ENCODE peak calls at places on chromosomes 11 and 22, in seven cellular contexts. Q is IMR-90, P is H9, F is neuronal stem cell, Z is mesendoderm, E is trophoblast cell, Y is H1. K is an unnamed sample.

GRCh38 chr11:87878373-87878779 is 296.9 kb downstream of the RAB38 start:
- DNase-seq in Y (no peak), Z (peak), Q (peak), E (peak), P (no peak), F (no peak), K (peak)

GRCh38 chr11:2789331-2789730 is 89.5 kb upstream of the KCNQ1OT1 start:
- DNase-seq in Y (peak), E (no peak), Z (no peak), Q (no peak), P (no peak), F (no peak), K (no peak)

GRCh38 chr11:25981998-25982397 is 349.9 kb upstream of the ANO3 start:
- DNase-seq in Q (peak), F (peak), P (no peak), E (peak), Z (peak), Y (no peak), K (peak)

GRCh38 chr22:43931771-43932170 is 8.2 kb downstream of the PNPLA3 start:
- DNase-seq in Z (peak), Q (no peak), P (no peak), Y (no peak), F (no peak), E (peak), K (no peak)

GRCh38 chr11:11882539-11882938 is 40.8 kb downstream of the USP47 start:
- DNase-seq in Y (no peak), Q (no peak), E (no peak), F (no peak), P (no peak), Z (no peak), K (no peak)

GRCh38 chr11:63663809-63664208 is 7.4 kb downstream of the ATL3 start:
- DNase-seq in Z (no peak), E (no peak), P (no peak), Y (no peak), F (no peak), Q (peak), K (peak)

GRCh38 chr11:76510060-76511047 is 65.5 kb downstream of the EMSY start:
- DNase-seq in E (no peak), P (peak), F (no peak), Z (peak), Y (no peak), Q (peak), K (peak)

GRCh38 chr22:22849640-22850610 is 37.7 kb upstream of the IGLL5 start:
- DNase-seq in Z (no peak), Y (no peak), F (no peak), Q (no peak), P (no peak), E (no peak), K (no peak)

GRCh38 chr11:59801981-59802638 is 8.5 kb downstream of the MRPL16 start:
- DNase-seq in P (no peak), Y (no peak), F (peak), Z (peak), Q (peak), E (no peak), K (no peak)

GRCh38 chr11:56932572-56933235 is 56.0 kb upstream of the OR5AK2 start:
- DNase-seq in E (peak), Y (no peak), P (no peak), Q (peak), Z (peak), F (no peak), K (no peak)

GRCh38 chr11:72730243-72730642 is 22.0 kb downstream of the ARAP1 start:
- DNase-seq in Z (peak), Y (no peak), P (peak), Q (no peak), F (no peak), E (no peak), K (no peak)

GRCh38 chr22:48797731-48798130 is 1029.9 kb downstream of the BRD1 start:
- DNase-seq in P (no peak), Z (no peak), Y (no peak), E (no peak), F (no peak), Q (no peak), K (no peak)

GRCh38 chr22:16563555-16564520 is 28.8 kb downstream of the CCT8L2 start:
- DNase-seq in Q (no peak), Y (no peak), F (no peak), E (no peak), Z (no peak), P (no peak), K (no peak)

GRCh38 chr11:116217441-116217840 is 555.3 kb downstream of the BUD13 start:
- DNase-seq in P (no peak), F (no peak), Y (no peak), E (no peak), Z (no peak), Q (no peak), K (no peak)

GRCh38 chr11:69696749-69697488 is 6.9 kb downstream of the FGF19 start:
- DNase-seq in F (no peak), Y (no peak), P (no peak), Z (no peak), E (no peak), Q (no peak), K (no peak)

GRCh38 chr11:44568706-44569473 is 3.4 kb downstream of the CD82 start:
- DNase-seq in Y (no peak), Q (peak), E (peak), F (no peak), Z (no peak), P (no peak), K (peak)

GRCh38 chr11:66725646-66726045 is 3.4 kb downstream of the SPTBN2 start:
- DNase-seq in E (no peak), Y (no peak), Q (peak), Z (peak), F (no peak), P (no peak), K (peak)

GRCh38 chr22:46547179-46547882 is 9.9 kb upstream of the CELSR1 start:
- DNase-seq in Q (peak), Z (no peak), F (no peak), P (no peak), E (peak), Y (no peak), K (peak)

GRCh38 chr11:76767659-76768058 is 15.5 kb upstream of the TSKU start:
- DNase-seq in Q (no peak), P (no peak), Y (no peak), E (no peak), Z (peak), F (no peak), K (no peak)

GRCh38 chr22:47049078-47049609 is 286.7 kb downstream of the TBC1D22A start:
- DNase-seq in P (no peak), E (no peak), Q (no peak), Y (no peak), F (no peak), Z (no peak), K (no peak)

GRCh38 chr11:95337175-95337957 is 106.4 kb upstream of the SESN3 start:
- DNase-seq in Y (peak), Q (peak), Z (peak), P (peak), E (no peak), F (peak), K (peak)

GRCh38 chr11:119832132-119832531 is 103.1 kb upstream of the NECTIN1 start:
- DNase-seq in E (no peak), Y (no peak), Z (peak), P (no peak), Q (no peak), F (no peak), K (no peak)

GRCh38 chr11:36540998-36541397 is 26.8 kb upstream of the RAG1 start:
- DNase-seq in Y (no peak), F (no peak), Q (peak), E (peak), Z (peak), P (peak), K (peak)

GRCh38 chr11:133072366-133072765 is 459.9 kb downstream of the OPCML start:
- DNase-seq in Z (no peak), P (no peak), Q (no peak), E (no peak), Y (no peak), F (no peak), K (no peak)

GRCh38 chr11:67409781-67410368 is 5.6 kb upstream of the CARNS1 start:
- DNase-seq in Z (peak), Y (peak), Q (no peak), E (no peak), F (no peak), P (peak), K (no peak)

GRCh38 chr11:4090258-4090657 is 4.3 kb upstream of the RRM1 start:
- DNase-seq in P (no peak), Z (no peak), Q (no peak), Y (no peak), E (no peak), F (no peak), K (no peak)

GRCh38 chr11:8290122-8290810 is 26.6 kb upstream of the LMO1 start:
- DNase-seq in Q (no peak), P (peak), F (no peak), Y (no peak), E (no peak), Z (peak), K (no peak)

GRCh38 chr11:94794287-94795168 is 26.4 kb downstream of the AMOTL1 start:
- DNase-seq in Y (no peak), Q (peak), P (no peak), F (no peak), Z (no peak), E (no peak), K (peak)

GRCh38 chr11:65003282-65003681 is 6.5 kb upstream of the BATF2 start:
- DNase-seq in Y (no peak), Q (peak), Z (peak), F (no peak), E (no peak), P (peak), K (peak)
- H2BK5ac ChIP-seq in Y (no peak), Q (no peak), Z (no peak), F (no peak), E (no peak), P (no peak), K (no peak)

GRCh38 chr22:39469681-39470461 is 13.1 kb downstream of the MGAT3 start:
- DNase-seq in F (no peak), E (no peak), Q (no peak), Y (no peak), P (no peak), Z (no peak), K (no peak)

GRCh38 chr22:39469326-39469680 is 12.5 kb downstream of the MGAT3 start:
- DNase-seq in P (no peak), E (no peak), F (no peak), Z (no peak), Q (no peak), Y (no peak), K (no peak)

GRCh38 chr22:39468487-39469325 is 11.9 kb downstream of the MGAT3 start:
- DNase-seq in Y (no peak), E (no peak), Q (no peak), P (no peak), Z (no peak), F (no peak), K (no peak)

GRCh38 chr22:39471421-39472141 is 14.8 kb downstream of the MGAT3 start:
- DNase-seq in Z (peak), E (peak), F (no peak), Y (no peak), P (no peak), Q (peak), K (peak)

GRCh38 chr22:39470462-39471335 is 13.9 kb downstream of the MGAT3 start:
- DNase-seq in P (no peak), Z (no peak), F (no peak), Y (no peak), E (peak), Q (no peak), K (no peak)
- H3K9ac ChIP-seq in P (no peak), Z (peak), F (peak), Y (no peak), E (no peak), Q (no peak), K (no peak)

GRCh38 chr11:6563121-6563619 is 40.2 kb downstream of the RRP8 start:
- DNase-seq in Z (peak), Y (no peak), P (no peak), E (peak), Q (no peak), F (no peak), K (no peak)
- H2BK5ac ChIP-seq in Z (no peak), Y (no peak), P (no peak), E (no peak), Q (no peak), F (no peak), K (no peak)

DNA sequence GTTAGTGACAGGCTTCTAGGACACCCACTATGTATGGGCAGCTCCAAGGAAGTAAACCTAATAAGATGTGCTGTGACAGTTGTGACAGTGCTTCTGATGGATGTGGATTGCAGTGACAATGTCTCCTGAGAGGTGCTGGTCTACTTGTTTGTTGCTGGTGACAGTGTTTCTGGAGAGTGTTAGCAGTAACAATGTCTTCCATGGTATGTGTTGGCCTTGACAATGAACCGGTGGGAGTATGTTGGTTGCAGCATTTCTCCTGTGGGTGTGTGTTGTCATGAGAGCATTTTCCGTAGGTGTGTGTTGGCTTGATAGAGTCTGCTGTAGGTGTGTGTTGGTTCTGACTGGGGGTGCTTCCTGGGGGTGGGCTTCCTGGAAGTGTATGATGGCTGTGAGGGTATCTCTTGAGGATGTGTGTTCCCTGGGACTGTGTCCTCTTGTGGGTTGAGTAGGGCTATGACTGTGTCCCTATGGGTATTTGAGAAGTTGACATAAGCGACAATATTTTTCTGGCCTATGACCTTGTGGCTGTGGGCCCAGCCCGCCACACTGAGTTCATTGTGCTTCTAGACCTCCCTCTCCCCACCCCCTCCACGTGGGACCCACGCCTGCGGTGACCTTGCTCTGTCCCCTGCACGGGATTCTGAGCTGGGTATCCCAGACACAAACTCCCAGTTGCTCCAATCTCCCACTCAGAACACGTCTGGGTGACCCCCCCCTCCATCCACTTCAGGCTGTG is 1.2 kb downstream of the DCHS1 start:
- DNase-seq in E (no peak), Q (no peak), Z (no peak), F (no peak), P (no peak), Y (peak), K (no peak)
- H3K9ac ChIP-seq in E (no peak), Q (peak), Z (no peak), F (no peak), P (no peak), Y (no peak), K (peak)

GRCh38 chr22:41074061-41074460 is 18.3 kb upstream of the EP300 start:
- DNase-seq in Q (no peak), Y (no peak), F (no peak), P (no peak), E (no peak), Z (no peak), K (no peak)
- H2BK5ac ChIP-seq in Q (no peak), Y (no peak), F (no peak), P (no peak), E (no peak), Z (no peak), K (no peak)

DNA sequence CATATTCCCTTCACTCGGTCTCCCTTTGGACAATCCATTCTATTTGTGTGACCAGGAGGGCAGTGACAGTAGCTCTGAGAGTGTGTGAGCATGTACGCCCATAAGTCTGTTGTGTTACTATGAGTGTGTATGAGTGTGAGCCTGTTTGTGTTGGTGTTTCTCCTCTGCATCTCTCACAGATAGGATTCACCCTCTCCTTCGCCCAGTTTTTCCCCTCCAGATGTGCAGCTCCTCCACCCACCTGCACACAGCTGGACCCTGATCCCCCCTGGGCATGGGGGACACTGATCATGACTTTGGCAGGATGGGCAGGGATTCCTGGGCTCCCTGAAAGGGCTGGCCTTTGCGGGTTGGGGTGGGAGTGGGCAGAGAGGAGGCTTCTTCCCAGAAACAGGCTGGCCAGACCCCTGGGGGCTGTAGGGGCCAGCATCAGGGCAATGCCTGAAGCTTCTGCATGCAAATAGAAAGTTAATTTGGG is 14.5 kb downstream of the PHLDB1 start:
- DNase-seq in E (no peak), Y (no peak), F (no peak), P (no peak), Z (no peak), Q (no peak), K (peak)
- H3K9ac ChIP-seq in E (peak), Y (peak), F (peak), P (peak), Z (peak), Q (peak), K (peak)

GRCh38 chr11:83181815-83182214 is 11.7 kb upstream of the ANKRD42 start:
- DNase-seq in P (no peak), F (no peak), Z (no peak), Y (no peak), Q (no peak), E (no peak), K (no peak)
- H2BK5ac ChIP-seq in P (no peak), F (no peak), Z (no peak), Y (no peak), Q (no peak), E (no peak), K (peak)

GRCh38 chr22:37749831-37750595 is 53.2 kb downstream of the TRIOBP start:
- DNase-seq in E (peak), Z (peak), F (no peak), Q (peak), P (no peak), Y (no peak), K (peak)
- H3K9ac ChIP-seq in E (no peak), Z (no peak), F (peak), Q (peak), P (no peak), Y (no peak), K (peak)